ENCODE peak calls at places on chromosome X, in ten cellular contexts. One of them, this sample, is unnamed.

GRCh38 chrX:103637604-103638338 is 9.0 kb downstream of the TCEAL1 start:
- DNase-seq in stomach: no peak
- DNase-seq in mucosa of descending colon: no peak
- DNase-seq in astrocyte of the spinal cord: peak
- DNase-seq in GM23338: no peak
- DNase-seq in ovary: no peak
- DNase-seq in OCI-LY7: no peak
- DNase-seq in IMR-90: peak
- DNase-seq in AG04450: no peak
- DNase-seq in right lobe of liver: no peak
- DNase-seq in this sample: peak

GRCh38 chrX:42678133-42678532 is 99.8 kb downstream of the PPP1R2C start:
- DNase-seq in stomach: peak
- DNase-seq in mucosa of descending colon: no peak
- DNase-seq in astrocyte of the spinal cord: no peak
- DNase-seq in GM23338: peak
- DNase-seq in ovary: no peak
- DNase-seq in OCI-LY7: peak
- DNase-seq in IMR-90: no peak
- DNase-seq in AG04450: no peak
- DNase-seq in right lobe of liver: no peak
- DNase-seq in this sample: no peak

GRCh38 chrX:28347526-28347925 is 239.7 kb upstream of the IL1RAPL1 start:
- DNase-seq in stomach: no peak
- DNase-seq in mucosa of descending colon: no peak
- DNase-seq in astrocyte of the spinal cord: no peak
- DNase-seq in GM23338: no peak
- DNase-seq in ovary: no peak
- DNase-seq in OCI-LY7: no peak
- DNase-seq in IMR-90: no peak
- DNase-seq in AG04450: no peak
- DNase-seq in right lobe of liver: no peak
- DNase-seq in this sample: no peak

GRCh38 chrX:15750611-15751159 is 12.6 kb downstream of the CA5B start:
- DNase-seq in stomach: no peak
- DNase-seq in mucosa of descending colon: no peak
- DNase-seq in astrocyte of the spinal cord: peak
- DNase-seq in GM23338: no peak
- DNase-seq in ovary: no peak
- DNase-seq in OCI-LY7: no peak
- DNase-seq in IMR-90: no peak
- DNase-seq in AG04450: no peak
- DNase-seq in right lobe of liver: no peak
- DNase-seq in this sample: peak

GRCh38 chrX:21740329-21741274 is 17.3 kb downstream of the SMPX start:
- DNase-seq in stomach: peak
- DNase-seq in mucosa of descending colon: no peak
- DNase-seq in astrocyte of the spinal cord: peak
- DNase-seq in GM23338: no peak
- DNase-seq in ovary: peak
- DNase-seq in OCI-LY7: no peak
- DNase-seq in IMR-90: no peak
- DNase-seq in AG04450: no peak
- DNase-seq in right lobe of liver: peak
- DNase-seq in this sample: no peak

GRCh38 chrX:28158019-28158777 is 176.9 kb upstream of the DCAF8L1 start:
- DNase-seq in stomach: no peak
- DNase-seq in mucosa of descending colon: no peak
- DNase-seq in astrocyte of the spinal cord: no peak
- DNase-seq in GM23338: peak
- DNase-seq in ovary: no peak
- DNase-seq in OCI-LY7: no peak
- DNase-seq in IMR-90: no peak
- DNase-seq in AG04450: no peak
- DNase-seq in right lobe of liver: peak
- DNase-seq in this sample: no peak

GRCh38 chrX:48083706-48084105 is 12.3 kb upstream of the ZNF630 start:
- DNase-seq in stomach: no peak
- DNase-seq in mucosa of descending colon: no peak
- DNase-seq in astrocyte of the spinal cord: no peak
- DNase-seq in GM23338: no peak
- DNase-seq in ovary: no peak
- DNase-seq in OCI-LY7: no peak
- DNase-seq in IMR-90: no peak
- DNase-seq in AG04450: no peak
- DNase-seq in right lobe of liver: no peak
- DNase-seq in this sample: no peak

GRCh38 chrX:1453390-1453783 is 678 bp upstream of the ASMTL start:
- DNase-seq in stomach: no peak
- DNase-seq in mucosa of descending colon: peak
- DNase-seq in astrocyte of the spinal cord: no peak
- DNase-seq in GM23338: no peak
- DNase-seq in ovary: no peak
- DNase-seq in OCI-LY7: no peak
- DNase-seq in IMR-90: no peak
- DNase-seq in AG04450: peak
- DNase-seq in right lobe of liver: peak
- DNase-seq in this sample: peak

GRCh38 chrX:53583571-53583970 is 102.9 kb downstream of the HUWE1 start:
- DNase-seq in stomach: no peak
- DNase-seq in mucosa of descending colon: no peak
- DNase-seq in astrocyte of the spinal cord: no peak
- DNase-seq in GM23338: no peak
- DNase-seq in ovary: no peak
- DNase-seq in OCI-LY7: no peak
- DNase-seq in IMR-90: no peak
- DNase-seq in AG04450: no peak
- DNase-seq in right lobe of liver: no peak
- DNase-seq in this sample: no peak

GRCh38 chrX:72308566-72309296 is 3.0 kb upstream of the CITED1 start:
- DNase-seq in stomach: peak
- DNase-seq in mucosa of descending colon: peak
- DNase-seq in astrocyte of the spinal cord: peak
- DNase-seq in GM23338: peak
- DNase-seq in ovary: peak
- DNase-seq in OCI-LY7: no peak
- DNase-seq in IMR-90: peak
- DNase-seq in AG04450: peak
- DNase-seq in right lobe of liver: peak
- DNase-seq in this sample: peak

GRCh38 chrX:103730746-103731508 is 20.2 kb downstream of the TMEM31 start:
- DNase-seq in stomach: no peak
- DNase-seq in mucosa of descending colon: no peak
- DNase-seq in astrocyte of the spinal cord: peak
- DNase-seq in GM23338: no peak
- DNase-seq in ovary: no peak
- DNase-seq in OCI-LY7: no peak
- DNase-seq in IMR-90: peak
- DNase-seq in AG04450: peak
- DNase-seq in right lobe of liver: no peak
- DNase-seq in this sample: peak

GRCh38 chrX:30822719-30823118 is 66.3 kb downstream of the TAB3 start:
- DNase-seq in stomach: no peak
- DNase-seq in mucosa of descending colon: no peak
- DNase-seq in astrocyte of the spinal cord: no peak
- DNase-seq in GM23338: no peak
- DNase-seq in ovary: no peak
- DNase-seq in OCI-LY7: no peak
- DNase-seq in IMR-90: no peak
- DNase-seq in AG04450: no peak
- DNase-seq in right lobe of liver: no peak
- DNase-seq in this sample: peak

GRCh38 chrX:42535233-42535632 is 242.7 kb downstream of the PPP1R2C start:
- DNase-seq in stomach: no peak
- DNase-seq in mucosa of descending colon: no peak
- DNase-seq in astrocyte of the spinal cord: no peak
- DNase-seq in GM23338: no peak
- DNase-seq in ovary: no peak
- DNase-seq in OCI-LY7: no peak
- DNase-seq in IMR-90: no peak
- DNase-seq in AG04450: no peak
- DNase-seq in right lobe of liver: no peak
- DNase-seq in this sample: no peak

GRCh38 chrX:134721766-134722532 is 63.7 kb upstream of the PLAC1 start:
- DNase-seq in stomach: no peak
- DNase-seq in mucosa of descending colon: no peak
- DNase-seq in astrocyte of the spinal cord: no peak
- DNase-seq in GM23338: no peak
- DNase-seq in ovary: no peak
- DNase-seq in OCI-LY7: no peak
- DNase-seq in IMR-90: no peak
- DNase-seq in AG04450: no peak
- DNase-seq in right lobe of liver: no peak
- DNase-seq in this sample: no peak

GRCh38 chrX:52574416-52575275 is 57.8 kb upstream of the XAGE1B start:
- DNase-seq in stomach: no peak
- DNase-seq in mucosa of descending colon: no peak
- DNase-seq in astrocyte of the spinal cord: peak
- DNase-seq in GM23338: peak
- DNase-seq in ovary: no peak
- DNase-seq in OCI-LY7: peak
- DNase-seq in IMR-90: peak
- DNase-seq in AG04450: peak
- DNase-seq in right lobe of liver: no peak
- DNase-seq in this sample: peak

GRCh38 chrX:11137543-11138139 is 26.5 kb downstream of the HCCS start:
- DNase-seq in stomach: no peak
- DNase-seq in mucosa of descending colon: no peak
- DNase-seq in astrocyte of the spinal cord: peak
- DNase-seq in GM23338: peak
- DNase-seq in ovary: no peak
- DNase-seq in OCI-LY7: peak
- DNase-seq in IMR-90: peak
- DNase-seq in AG04450: peak
- DNase-seq in right lobe of liver: no peak
- DNase-seq in this sample: peak

GRCh38 chrX:152725409-152725808 is 8.1 kb downstream of the CSAG1 start:
- DNase-seq in stomach: no peak
- DNase-seq in mucosa of descending colon: no peak
- DNase-seq in astrocyte of the spinal cord: no peak
- DNase-seq in GM23338: peak
- DNase-seq in ovary: peak
- DNase-seq in OCI-LY7: no peak
- DNase-seq in IMR-90: no peak
- DNase-seq in AG04450: no peak
- DNase-seq in right lobe of liver: no peak
- DNase-seq in this sample: no peak

GRCh38 chrX:115345654-115346014 is 56.1 kb downstream of the LUZP4 start:
- DNase-seq in stomach: no peak
- DNase-seq in mucosa of descending colon: no peak
- DNase-seq in astrocyte of the spinal cord: no peak
- DNase-seq in GM23338: no peak
- DNase-seq in ovary: no peak
- DNase-seq in OCI-LY7: no peak
- DNase-seq in IMR-90: no peak
- DNase-seq in AG04450: no peak
- DNase-seq in right lobe of liver: no peak
- DNase-seq in this sample: no peak

GRCh38 chrX:38847206-38847902 is 46.1 kb downstream of the MID1IP1 start:
- DNase-seq in stomach: no peak
- DNase-seq in mucosa of descending colon: no peak
- DNase-seq in astrocyte of the spinal cord: no peak
- DNase-seq in GM23338: no peak
- DNase-seq in ovary: no peak
- DNase-seq in OCI-LY7: no peak
- DNase-seq in IMR-90: no peak
- DNase-seq in AG04450: no peak
- DNase-seq in right lobe of liver: no peak
- DNase-seq in this sample: no peak
- TF ChIP-seq CTCF in stomach: no peak
- TF ChIP-seq CTCF in mucosa of descending colon: no peak
- TF ChIP-seq CTCF in astrocyte of the spinal cord: no peak
- TF ChIP-seq CTCF in GM23338: no peak
- TF ChIP-seq CTCF in ovary: no peak
- TF ChIP-seq CTCF in OCI-LY7: no peak
- TF ChIP-seq CTCF in IMR-90: no peak
- TF ChIP-seq CTCF in AG04450: no peak
- TF ChIP-seq CTCF in right lobe of liver: no peak
- TF ChIP-seq CTCF in this sample: no peak

GRCh38 chrX:56233682-56234081 is 1.5 kb downstream of the KLF8 start:
- DNase-seq in stomach: no peak
- DNase-seq in mucosa of descending colon: peak
- DNase-seq in astrocyte of the spinal cord: peak
- DNase-seq in GM23338: peak
- DNase-seq in ovary: peak
- DNase-seq in OCI-LY7: no peak
- DNase-seq in IMR-90: no peak
- DNase-seq in AG04450: no peak
- DNase-seq in right lobe of liver: no peak
- DNase-seq in this sample: peak
- H3K4me3 ChIP-seq in stomach: peak
- H3K4me3 ChIP-seq in mucosa of descending colon: no peak
- H3K4me3 ChIP-seq in astrocyte of the spinal cord: no peak
- H3K4me3 ChIP-seq in GM23338: peak
- H3K4me3 ChIP-seq in ovary: peak
- H3K4me3 ChIP-seq in OCI-LY7: no peak
- H3K4me3 ChIP-seq in IMR-90: no peak
- H3K4me3 ChIP-seq in AG04450: no peak
- H3K4me3 ChIP-seq in right lobe of liver: no peak
- H3K4me3 ChIP-seq in this sample: peak

DNA sequence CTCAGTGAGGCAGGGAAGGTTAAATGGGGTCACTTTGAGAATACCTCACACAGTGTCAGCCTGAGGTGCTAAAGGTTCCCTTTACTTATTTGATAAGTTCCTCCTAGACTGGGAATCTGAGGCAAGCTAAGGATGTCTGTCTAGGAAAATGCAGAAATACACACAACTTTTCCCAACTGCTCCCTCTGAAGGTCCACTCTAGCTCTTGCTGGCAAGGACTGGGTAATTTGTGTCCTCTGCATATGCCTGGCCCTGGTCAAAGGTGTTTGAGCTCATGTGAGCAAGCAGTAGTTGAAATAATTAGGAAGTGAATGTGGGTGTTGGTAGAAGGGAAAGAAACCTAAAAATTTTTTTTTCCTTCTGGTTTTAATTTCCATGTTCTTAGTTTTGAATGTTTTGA is 21.3 kb downstream of the TXLNG start:
- DNase-seq in stomach: no peak
- DNase-seq in mucosa of descending colon: no peak
- DNase-seq in astrocyte of the spinal cord: peak
- DNase-seq in GM23338: peak
- DNase-seq in ovary: no peak
- DNase-seq in OCI-LY7: no peak
- DNase-seq in IMR-90: peak
- DNase-seq in AG04450: no peak
- DNase-seq in right lobe of liver: no peak
- DNase-seq in this sample: no peak
- TF ChIP-seq CTCF in stomach: no peak
- TF ChIP-seq CTCF in mucosa of descending colon: no peak
- TF ChIP-seq CTCF in astrocyte of the spinal cord: peak
- TF ChIP-seq CTCF in GM23338: peak
- TF ChIP-seq CTCF in ovary: no peak
- TF ChIP-seq CTCF in OCI-LY7: no peak
- TF ChIP-seq CTCF in IMR-90: peak
- TF ChIP-seq CTCF in AG04450: no peak
- TF ChIP-seq CTCF in right lobe of liver: peak
- TF ChIP-seq CTCF in this sample: peak

DNA sequence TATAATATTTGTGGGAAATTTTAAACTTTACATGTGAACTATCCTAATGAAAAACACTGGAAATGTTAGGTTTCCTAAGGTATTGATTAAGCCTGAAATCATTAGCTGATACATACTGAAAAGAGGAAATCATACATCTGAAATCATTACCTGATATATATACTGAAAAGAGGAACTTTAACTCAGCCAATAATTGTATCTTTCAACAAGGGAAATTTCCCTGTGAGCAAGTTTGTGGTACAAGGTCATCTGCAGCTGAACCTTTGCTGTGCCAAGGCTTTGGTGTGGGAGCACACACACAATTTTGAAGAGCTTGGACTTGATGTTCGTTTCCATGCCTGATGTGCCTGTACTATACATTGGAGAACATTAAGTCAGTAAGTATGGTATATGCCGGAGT is 131.9 kb upstream of the USP9X start:
- DNase-seq in stomach: no peak
- DNase-seq in mucosa of descending colon: no peak
- DNase-seq in astrocyte of the spinal cord: no peak
- DNase-seq in GM23338: no peak
- DNase-seq in ovary: no peak
- DNase-seq in OCI-LY7: no peak
- DNase-seq in IMR-90: no peak
- DNase-seq in AG04450: no peak
- DNase-seq in right lobe of liver: no peak
- DNase-seq in this sample: no peak
- H3K4me3 ChIP-seq in stomach: no peak
- H3K4me3 ChIP-seq in mucosa of descending colon: no peak
- H3K4me3 ChIP-seq in astrocyte of the spinal cord: no peak
- H3K4me3 ChIP-seq in GM23338: no peak
- H3K4me3 ChIP-seq in ovary: no peak
- H3K4me3 ChIP-seq in OCI-LY7: no peak
- H3K4me3 ChIP-seq in IMR-90: no peak
- H3K4me3 ChIP-seq in AG04450: no peak
- H3K4me3 ChIP-seq in right lobe of liver: no peak
- H3K4me3 ChIP-seq in this sample: no peak